ENCODE peak calls at places on chromosomes 2 and 18, in eight cellular contexts. N is hepatocyte, R is left cardiac atrium, W is AG20443, H is NCI-H1417, M is NCI-H1105 treated with DMSO at 0.1 percent for 48 hours, I is ELF-1, T is astrocyte of the cerebellum. V is an unnamed sample.

GRCh38 chr2:178208336-178208735 is 14.0 kb downstream of the OSBPL6 start:
- DNase-seq in W (no peak), I (no peak), R (no peak), H (no peak), T (no peak), N (no peak), M (no peak), V (no peak)

GRCh38 chr2:128366746-128367511 is 48.3 kb upstream of the HS6ST1 start:
- DNase-seq in M (no peak), R (no peak), H (peak; percentile 24), W (no peak), T (no peak), N (no peak), I (no peak), V (no peak)

GRCh38 chr2:9758741-9759140 is 84.5 kb upstream of the TAF1B start:
- DNase-seq in T (no peak), I (no peak), H (peak; percentile 89), N (no peak), M (no peak), R (no peak), W (no peak), V (no peak)

GRCh38 chr2:65357095-65357958 is 75.1 kb downstream of the SPRED2 start:
- DNase-seq in T (no peak), W (no peak), H (no peak), M (no peak), I (no peak), R (no peak), N (no peak), V (no peak)

GRCh38 chr2:27903649-27904544 is 13.4 kb downstream of the BABAM2 start:
- DNase-seq in T (no peak), H (no peak), N (no peak), I (no peak), M (no peak), R (no peak), W (no peak), V (peak; percentile 65)

GRCh38 chr2:112095654-112096053 is 40.6 kb downstream of the TMEM87B start:
- DNase-seq in M (no peak), I (no peak), T (no peak), N (no peak), R (no peak), H (no peak), W (peak; percentile 26), V (no peak)

GRCh38 chr2:237715459-237715947 is 83.1 kb upstream of the RBM44 start:
- DNase-seq in T (no peak), R (no peak), N (peak; percentile 69), I (peak; percentile 87), W (no peak), H (no peak), M (no peak), V (peak; percentile 56)

GRCh38 chr2:164974221-164974620 is 18.9 kb upstream of the SLC38A11 start:
- DNase-seq in T (no peak), M (no peak), I (no peak), R (no peak), H (no peak), W (no peak), N (no peak), V (no peak)

GRCh38 chr2:219125225-219125885 is 35.3 kb downstream of the NHEJ1 start:
- DNase-seq in H (no peak), R (peak; percentile 40), W (peak; percentile 83), M (no peak), N (peak; percentile 90), T (peak; percentile 68), I (no peak), V (peak; percentile 63)

GRCh38 chr18:64851796-64852195 is 702.9 kb upstream of the LINC00305 start:
- DNase-seq in M (no peak), I (no peak), T (no peak), R (no peak), W (no peak), N (no peak), H (no peak), V (no peak)

GRCh38 chr2:152694161-152694661 is 23.1 kb downstream of the PRPF40A start:
- DNase-seq in H (no peak), I (no peak), T (peak; percentile 46), W (peak; percentile 24), M (no peak), N (peak; percentile 35), R (no peak), V (peak; percentile 78)

GRCh38 chr2:120912101-120912985 is 176.7 kb downstream of the GLI2 start:
- DNase-seq in R (peak; percentile 89), M (no peak), H (no peak), I (no peak), W (peak; percentile 75), N (peak; percentile 34), T (no peak), V (no peak)

GRCh38 chr2:113138428-113139322 is 11.3 kb downstream of the IL1RN start:
- DNase-seq in M (peak; percentile 61), N (peak; percentile 87), R (no peak), T (peak; percentile 66), I (peak; percentile 63), H (peak; percentile 56), W (peak; percentile 71), V (peak; percentile 87)

GRCh38 chr2:176133366-176133765 is 3.9 kb downstream of the HOXD8 start:
- DNase-seq in N (no peak), M (no peak), R (no peak), W (no peak), T (no peak), H (no peak), I (no peak), V (no peak)

GRCh38 chr2:232299084-232299483 is 79.5 kb upstream of the ALPP start:
- DNase-seq in W (no peak), I (no peak), H (no peak), M (no peak), N (no peak), T (peak; percentile 32), R (no peak), V (no peak)

GRCh38 chr2:69600425-69600824 is 43.1 kb downstream of the AAK1 start:
- DNase-seq in R (no peak), I (no peak), T (no peak), W (no peak), N (no peak), H (no peak), M (no peak), V (no peak)

GRCh38 chr2:102848366-102848839 is 86.6 kb downstream of the TMEM182 start:
- DNase-seq in I (peak; percentile 91), T (peak; percentile 11), W (peak; percentile 67), R (peak; percentile 90), M (peak; percentile 88), H (peak; percentile 42), N (peak; percentile 93), V (peak; percentile 91)

GRCh38 chr2:11140492-11140891 is 14.8 kb upstream of the SLC66A3 start:
- DNase-seq in H (no peak), W (no peak), T (no peak), M (no peak), N (no peak), R (no peak), I (no peak), V (no peak)

GRCh38 chr2:121567452-121567851 is 36.8 kb downstream of the RNU4ATAC start:
- DNase-seq in M (no peak), N (no peak), W (no peak), I (no peak), R (no peak), T (no peak), H (no peak), V (no peak)

GRCh38 chr2:178114462-178114861 is 2.2 kb downstream of the RBM45 start:
- DNase-seq in H (no peak), N (no peak), I (no peak), W (no peak), M (no peak), T (no peak), R (no peak), V (no peak)

GRCh38 chr18:40088130-40088529 is 1866.9 kb upstream of the PIK3C3 start:
- DNase-seq in T (no peak), H (no peak), N (no peak), W (no peak), R (no peak), M (no peak), I (no peak), V (no peak)

GRCh38 chr2:235263205-235264120 is 230.4 kb upstream of the AGAP1 start:
- DNase-seq in N (peak; percentile 89), T (peak; percentile 79), M (no peak), R (peak; percentile 92), H (no peak), W (peak; percentile 88), I (peak; percentile 73), V (peak; percentile 95)

GRCh38 chr2:240999001-240999791 is 778 bp downstream of the SNED1 start:
- DNase-seq in H (no peak), R (peak; percentile 50), M (no peak), W (peak; percentile 70), T (no peak), I (peak; percentile 4), N (peak; percentile 38), V (peak; percentile 55)

GRCh38 chr2:85862426-85862825 is 26.4 kb downstream of the ST3GAL5 start:
- DNase-seq in H (no peak), T (peak; percentile 53), I (no peak), R (no peak), M (no peak), W (no peak), N (no peak), V (no peak)

GRCh38 chr2:108571262-108571661 is 37.0 kb downstream of the LIMS1 start:
- DNase-seq in W (no peak), H (no peak), R (no peak), I (no peak), M (no peak), N (no peak), T (no peak), V (no peak)

GRCh38 chr2:59806486-59806885 is 747.0 kb downstream of the BCL11A start:
- DNase-seq in R (no peak), H (no peak), M (peak; percentile 59), T (no peak), N (no peak), W (no peak), I (no peak), V (no peak)

GRCh38 chr2:37809525-37809924 is 115.6 kb upstream of the RMDN2 start:
- DNase-seq in I (no peak), N (peak; percentile 60), R (peak; percentile 53), T (peak; percentile 32), H (no peak), M (no peak), W (peak; percentile 41), V (no peak)

GRCh38 chr2:12619975-12620374 is 96.8 kb upstream of the TRIB2 start:
- DNase-seq in I (no peak), W (peak; percentile 83), T (peak; percentile 97), R (peak; percentile 35), H (no peak), N (no peak), M (no peak), V (no peak)

GRCh38 chr2:239268549-239268948 is 132.3 kb downstream of the HDAC4 start:
- DNase-seq in H (no peak), R (no peak), N (no peak), M (no peak), I (no peak), W (no peak), T (no peak), V (peak; percentile 19)

V was measured in islet precursor cell.